ENCODE peak calls at places on chromosomes 4 and X, in four cellular contexts. W, D, G and R are unnamed samples.

GRCh38 chr4:183722738-183723560 is 63.9 kb downstream of the TRAPPC11 start:
- DNase-seq in G (peak), D (peak), W (peak), R (peak)

GRCh38 chrX:71195959-71196727 is 26.9 kb upstream of the GJB1 start:
- DNase-seq in G (no peak), D (no peak), W (no peak), R (no peak)

GRCh38 chr4:107989162-107989536 is 540 bp upstream of the HADH start:
- DNase-seq in W (no peak), G (no peak), D (no peak), R (no peak)

GRCh38 chrX:8042304-8042703 is 115.1 kb upstream of the PNPLA4 start:
- DNase-seq in G (no peak), D (no peak), W (no peak), R (no peak)

GRCh38 chrX:283115-283845 is 2.1 kb downstream of the PLCXD1 start:
- DNase-seq in D (peak), G (peak), W (peak), R (peak)

GRCh38 chr4:29560452-29560851 is 1159.7 kb upstream of the PCDH7 start:
- DNase-seq in W (no peak), G (no peak), D (no peak), R (no peak)

GRCh38 chr4:5462254-5462835 is 246.0 kb downstream of the EVC2 start:
- DNase-seq in D (no peak), W (no peak), G (peak), R (no peak)

GRCh38 chrX:132480581-132481203 is 8.1 kb downstream of the MBNL3 start:
- DNase-seq in D (no peak), G (peak), W (peak), R (peak)

GRCh38 chr4:77819409-77819835 is 254 bp upstream of the CNOT6L start:
- DNase-seq in G (peak), W (no peak), D (no peak), R (peak)

GRCh38 chr4:171644430-171645057 is 168.7 kb upstream of the GALNTL6 start:
- DNase-seq in G (no peak), W (no peak), D (no peak), R (no peak)

GRCh38 chrX:47218920-47219815 is 687 bp downstream of the CDK16 start:
- DNase-seq in W (no peak), D (peak), G (peak), R (no peak)

GRCh38 chr4:43103048-43103447 is 210.5 kb downstream of the GRXCR1 start:
- DNase-seq in G (no peak), D (no peak), W (no peak), R (no peak)
- H3K4me3 ChIP-seq in G (no peak), D (no peak), W (no peak), R (no peak)

DNA sequence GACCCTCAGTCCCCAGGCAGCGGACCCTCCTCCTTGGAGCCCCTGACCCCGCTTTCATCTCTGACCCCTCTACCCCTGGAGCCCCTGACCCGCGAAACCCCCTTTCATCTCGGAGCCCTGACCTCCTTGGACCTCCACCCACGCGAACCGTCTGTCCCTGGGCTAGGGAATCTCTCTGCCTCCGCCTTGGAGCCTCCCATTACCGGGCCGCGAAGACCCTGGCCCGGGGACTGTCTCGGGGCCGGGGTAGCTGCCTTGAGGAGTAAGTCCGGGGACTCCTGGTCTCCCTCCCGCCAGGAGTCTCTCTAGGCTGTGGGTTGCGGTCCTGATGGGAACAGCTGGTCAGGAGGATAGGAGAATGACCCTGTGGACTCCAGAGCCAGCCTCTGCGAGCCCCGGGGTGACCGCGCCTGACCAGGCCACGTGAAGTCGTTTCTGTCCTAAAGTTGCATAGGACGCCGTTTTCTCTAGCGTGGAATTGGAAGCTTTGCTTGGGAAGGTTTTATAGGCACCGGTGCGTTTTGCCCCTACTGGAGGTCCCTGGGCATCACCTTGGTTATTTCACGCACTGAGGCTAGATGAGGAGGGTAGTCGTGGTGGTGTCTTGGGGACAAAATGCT is 824 bp downstream of the TBC1D14 start:
- DNase-seq in W (no peak), G (no peak), D (no peak), R (no peak)
- TF ChIP-seq CTCF in W (no peak), G (peak), D (no peak), R (peak)

GRCh38 chrX:118350715-118351114 is 4.8 kb downstream of the WDR44 start:
- DNase-seq in W (no peak), D (no peak), G (no peak), R (no peak)

GRCh38 chrX:118352566-118352965 is 6.7 kb downstream of the WDR44 start:
- DNase-seq in W (no peak), D (no peak), G (no peak), R (no peak)

GRCh38 chrX:118349188-118349587 is 3.3 kb downstream of the WDR44 start:
- DNase-seq in D (no peak), W (no peak), G (no peak), R (no peak)

GRCh38 chrX:118348186-118348810 is 2.4 kb downstream of the WDR44 start:
- DNase-seq in G (no peak), W (no peak), D (no peak), R (no peak)

GRCh38 chrX:118350221-118350620 is 4.3 kb downstream of the WDR44 start:
- DNase-seq in D (no peak), G (no peak), W (peak), R (peak)
- H3K4me3 ChIP-seq in D (no peak), G (no peak), W (no peak), R (peak)

GRCh38 chr4:164614999-164615398 is 138.9 kb upstream of the SMIM31 start:
- DNase-seq in D (no peak), W (no peak), G (no peak), R (no peak)
- TF ChIP-seq CTCF in D (no peak), W (no peak), G (no peak), R (no peak)

DNA sequence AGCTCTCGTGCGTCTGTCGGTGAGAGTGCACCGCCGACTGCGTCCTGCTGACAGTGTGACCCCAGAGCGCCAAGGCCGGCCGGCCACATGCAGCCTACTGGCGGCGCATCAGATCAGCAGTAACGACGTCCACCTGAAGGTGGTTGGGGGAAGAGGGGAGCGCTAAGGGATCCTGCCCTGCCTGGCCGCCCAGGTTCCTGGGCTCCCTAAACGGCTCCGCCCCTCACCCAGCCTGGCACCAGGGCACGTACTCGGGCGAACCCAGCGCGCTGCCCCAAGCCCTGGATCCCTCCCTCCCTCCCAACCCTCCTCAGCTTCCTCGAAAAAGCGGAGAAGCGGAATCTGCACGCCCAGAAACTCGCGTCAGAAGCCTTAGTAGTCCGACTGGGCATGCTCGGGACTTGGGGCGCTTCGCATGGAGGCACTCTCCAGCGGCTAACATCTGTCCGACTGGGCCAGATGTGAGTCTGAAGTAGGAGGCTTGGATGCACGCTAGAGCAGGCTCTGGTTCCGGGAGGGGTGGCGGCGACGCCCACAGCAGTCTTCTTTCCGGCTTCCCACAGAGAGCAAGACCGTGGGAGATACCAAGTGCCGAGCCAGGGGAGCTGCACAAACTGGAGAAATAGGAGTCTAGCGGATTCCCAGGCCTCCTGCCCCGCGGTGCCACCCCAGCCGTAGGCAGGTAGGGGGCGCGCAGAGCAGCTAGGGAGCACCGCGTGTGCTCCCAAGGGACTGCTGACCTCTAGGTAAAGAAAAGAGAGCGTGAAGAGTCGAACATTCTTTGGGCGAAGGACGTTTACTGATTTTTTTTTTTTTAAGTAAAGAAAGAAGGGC is 114.4 kb upstream of the TEX13C start:
- DNase-seq in D (peak), G (no peak), W (no peak), R (no peak)
- H3K4me3 ChIP-seq in D (peak), G (peak), W (no peak), R (no peak)

DNA sequence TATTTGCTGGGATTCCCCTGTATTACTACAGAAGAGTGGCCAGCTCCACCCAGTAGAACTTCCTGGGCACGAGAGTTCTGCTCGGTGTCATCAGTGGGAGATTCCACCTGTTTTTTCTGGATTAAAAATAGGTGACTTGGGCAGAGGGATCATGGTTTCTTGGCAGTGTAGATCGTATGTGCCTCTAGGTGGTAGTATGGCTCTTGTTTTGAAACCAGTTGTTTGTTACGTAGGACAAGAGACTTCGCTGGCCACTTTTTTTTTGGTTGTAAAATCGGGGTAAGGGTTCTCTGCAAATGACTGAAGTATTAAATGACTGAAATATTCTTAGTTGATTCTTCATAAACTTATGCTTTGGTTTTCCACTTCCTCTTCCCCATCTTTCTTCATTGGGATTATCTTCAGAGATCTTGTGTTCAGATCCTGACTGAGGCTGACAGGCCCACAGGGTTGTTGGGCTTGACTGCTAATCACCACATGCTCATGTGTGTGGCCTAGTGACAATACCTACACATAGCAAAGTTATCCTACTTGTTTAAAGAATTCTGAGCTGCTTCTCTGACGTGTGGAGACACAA is 43.8 kb upstream of the WDR1 start:
- DNase-seq in G (no peak), D (no peak), W (peak), R (peak)
- TF ChIP-seq CTCF in G (peak), D (peak), W (peak), R (peak)

DNA sequence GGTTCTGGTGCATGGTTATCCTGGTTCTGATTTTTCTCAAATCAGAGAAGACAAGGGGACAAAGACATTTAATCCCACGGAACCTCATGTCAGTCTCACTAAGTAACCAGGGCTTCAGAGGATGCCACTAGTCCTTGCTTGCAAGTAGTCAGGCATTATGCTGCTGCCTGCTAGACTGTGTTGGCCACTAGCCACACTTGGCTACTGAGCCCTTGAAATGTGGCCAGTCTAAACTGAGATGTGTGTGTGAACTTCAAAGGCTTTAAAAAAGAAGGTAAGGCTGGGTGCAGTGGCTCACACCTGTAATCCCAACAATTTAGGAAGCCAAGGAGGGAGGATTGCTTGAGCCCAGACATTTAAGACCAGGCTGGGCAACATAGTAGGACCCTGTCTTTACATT is 48.6 kb upstream of the IGFBP7 start:
- DNase-seq in D (no peak), W (no peak), G (no peak), R (no peak)
- H3K4me3 ChIP-seq in D (no peak), W (no peak), G (no peak), R (no peak)